ENCODE peak calls at places on chromosomes 12 and 14, in five cellular contexts. T is NAMALWA, P is HTR-8/SVneo, L is SHP77 treated with DMSO at 0.1 percent for 48 hours, M is left lung. R is an unnamed sample.

GRCh38 chr12:103969391-103969790 is 3.7 kb downstream of the TDG start:
- DNase-seq in T (no peak), P (no peak), M (no peak), L (no peak), R (no peak)

GRCh38 chr12:68359669-68360068 is 27.5 kb upstream of the MDM1 start:
- DNase-seq in M (no peak), L (no peak), P (no peak), T (peak; percentile 25), R (no peak)

GRCh38 chr12:81206425-81206824 is 128.5 kb downstream of the ACSS3 start:
- DNase-seq in M (no peak), P (no peak), T (no peak), L (peak; percentile 84), R (no peak)

GRCh38 chr12:110762891-110763290 is 20.2 kb upstream of the PPP1CC start:
- DNase-seq in P (no peak), L (no peak), T (no peak), M (no peak), R (no peak)

GRCh38 chr12:5623411-5623810 is 191.5 kb downstream of the NTF3 start:
- DNase-seq in L (no peak), M (no peak), T (no peak), P (no peak), R (no peak)

GRCh38 chr14:21056520-21057163 is 980 bp upstream of the RNASE8 start:
- DNase-seq in L (no peak), T (no peak), P (no peak), M (no peak), R (no peak)

GRCh38 chr12:113727651-113728061 is 238.5 kb downstream of the RBM19 start:
- DNase-seq in P (no peak), M (no peak), T (no peak), L (no peak), R (no peak)

GRCh38 chr12:68180792-68181744 is 21.5 kb upstream of the IFNG start:
- DNase-seq in T (peak; percentile 75), M (no peak), L (no peak), P (no peak), R (no peak)

GRCh38 chr12:39064712-39065111 is 159.3 kb upstream of the CPNE8 start:
- DNase-seq in P (no peak), T (no peak), L (no peak), M (no peak), R (no peak)

GRCh38 chr12:112716099-112717093 is 75.2 kb upstream of the RPH3A start:
- DNase-seq in M (no peak), L (no peak), T (peak; percentile 59), P (peak; percentile 3), R (no peak)

GRCh38 chr12:63037721-63038120 is 102.8 kb upstream of the PPM1H start:
- DNase-seq in P (no peak), L (no peak), M (no peak), T (no peak), R (no peak)

GRCh38 chr14:75264036-75264435 is 14.6 kb upstream of the FOS start:
- DNase-seq in M (no peak), L (no peak), P (no peak), T (no peak), R (no peak)

GRCh38 chr12:89075890-89076591 is 276.3 kb downstream of the DUSP6 start:
- DNase-seq in M (no peak), T (no peak), L (no peak), P (no peak), R (no peak)

GRCh38 chr12:6199531-6200265 is 502 bp upstream of the CD9 start:
- DNase-seq in M (peak; percentile 86), T (peak; percentile 48), L (no peak), P (no peak), R (no peak)

GRCh38 chr12:11723993-11724392 is 74.5 kb downstream of the ETV6 start:
- DNase-seq in L (no peak), P (no peak), M (no peak), T (no peak), R (no peak)

GRCh38 chr12:132559652-132560420 is 50.5 kb downstream of the LRCOL1 start:
- DNase-seq in T (peak; percentile 65), M (no peak), P (peak; percentile 54), L (no peak), R (no peak)

GRCh38 chr12:3225154-3225795 is 148.1 kb downstream of the TSPAN9 start:
- DNase-seq in T (peak; percentile 49), L (no peak), P (peak; percentile 87), M (peak; percentile 66), R (no peak)

GRCh38 chr14:35045798-35046047 is 349 bp upstream of the FAM177A1 start:
- DNase-seq in M (no peak), L (peak; percentile 21), P (no peak), T (no peak), R (no peak)

GRCh38 chr12:91250273-91250672 is 67.7 kb upstream of the DCN start:
- DNase-seq in T (no peak), L (no peak), P (no peak), M (no peak), R (no peak)

GRCh38 chr14:32682219-32682618 is 256.5 kb upstream of the NPAS3 start:
- DNase-seq in M (no peak), L (no peak), T (no peak), P (no peak), R (no peak)

GRCh38 chr14:99121027-99121875 is 150.7 kb downstream of the BCL11B start:
- DNase-seq in L (no peak), M (no peak), T (no peak), P (no peak), R (peak; percentile 78)

GRCh38 chr12:4615667-4616066 is 33.2 kb downstream of the AKAP3 start:
- DNase-seq in T (no peak), L (no peak), M (no peak), P (no peak), R (no peak)

R was measured in mesenteric fat pad.